ENCODE peak calls at places on chromosomes 4 and X, in five cellular contexts. D is mammary epithelial cell, E is PC-3, J is GM23248, S is HepG2. C is an unnamed sample. For H3K9me3 and H4K20me1, the result is how much of the 10 kb centered on the place peaks cover.

GRCh38 chr4:173243917-173244658 is 75.5 kb downstream of the GALNT7 start:
- DNase-seq in J (no peak), S (no peak), E (no peak), D (no peak), C (no peak)

GRCh38 chrX:119541188-119541587 is 24.0 kb downstream of the STEEP1 start:
- DNase-seq in J (peak), S (no peak), E (peak), D (no peak), C (no peak)

GRCh38 chr4:5878359-5878758 is 14.5 kb downstream of the CRMP1 start:
- DNase-seq in D (no peak), S (no peak), J (no peak), E (no peak), C (no peak)

GRCh38 chr4:42917316-42917715 is 24.8 kb downstream of the GRXCR1 start:
- DNase-seq in J (no peak), E (no peak), D (no peak), S (no peak), C (no peak)

GRCh38 chr4:184819786-184820185 is 6.0 kb downstream of the ACSL1 start:
- DNase-seq in J (no peak), E (no peak), D (no peak), S (peak), C (no peak)

GRCh38 chrX:109886122-109886761 is 116.7 kb upstream of the TMEM164 start:
- DNase-seq in S (peak), D (peak), J (peak), E (peak), C (no peak)

GRCh38 chr4:24476209-24476781 is 108.1 kb downstream of the DHX15 start:
- DNase-seq in E (peak), J (peak), S (no peak), D (no peak), C (no peak)

GRCh38 chr4:151804821-151805220 is 44.0 kb upstream of the GATB start:
- DNase-seq in E (no peak), D (no peak), J (peak), S (no peak), C (no peak)

GRCh38 chrX:145475725-145476124 is 228.4 kb downstream of the SPANXN1 start:
- DNase-seq in E (no peak), S (no peak), D (no peak), J (no peak), C (no peak)
- H3K9me3 ChIP-seq in E (under half), S (half or more), D (under half), J (under half), C (under half)

GRCh38 chr4:39933689-39934590 is 43.8 kb downstream of the PDS5A start:
- DNase-seq in S (no peak), D (no peak), J (peak), E (no peak), C (no peak)
- H4K20me1 ChIP-seq in S (under half), D (under half), J (under half), E (under half), C (under half)

DNA sequence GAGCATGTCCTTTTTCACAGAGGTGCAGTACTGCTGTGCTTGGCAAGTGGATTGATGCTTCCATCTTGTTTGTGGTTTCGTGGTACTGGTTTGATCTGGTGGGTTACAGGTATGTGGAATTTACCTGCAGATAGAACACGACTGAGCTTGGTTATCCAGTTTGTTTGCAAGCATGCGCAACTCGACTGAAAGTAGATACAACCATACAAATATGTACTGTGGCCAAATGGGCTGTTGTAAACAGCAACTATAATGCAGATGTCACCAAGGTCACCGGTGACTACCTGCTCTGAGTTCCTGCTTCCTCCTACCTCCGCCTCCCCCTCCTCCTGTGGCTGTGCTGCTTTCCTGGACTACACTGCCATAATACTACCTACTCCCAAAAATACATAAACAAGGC is 12.4 kb downstream of the CWH43 start:
- DNase-seq in J (no peak), D (no peak), S (no peak), E (no peak), C (no peak)
- H3K9me3 ChIP-seq in J (under half), D (under half), S (under half), E (under half), C (under half)

GRCh38 chr4:7466215-7466614 is 31.5 kb upstream of the PSAPL1 start:
- DNase-seq in E (no peak), S (no peak), J (no peak), D (no peak), C (no peak)

GRCh38 chr4:7469023-7469422 is 34.3 kb upstream of the PSAPL1 start:
- DNase-seq in E (no peak), S (no peak), D (no peak), J (no peak), C (no peak)

GRCh38 chr4:7463584-7464258 is 29.0 kb upstream of the PSAPL1 start:
- DNase-seq in E (no peak), J (no peak), D (no peak), S (no peak), C (no peak)

GRCh38 chr4:7464259-7464655 is 29.5 kb upstream of the PSAPL1 start:
- DNase-seq in E (no peak), S (no peak), D (no peak), J (no peak), C (no peak)

GRCh38 chr4:7466904-7467303 is 32.2 kb upstream of the PSAPL1 start:
- DNase-seq in D (no peak), J (no peak), S (no peak), E (no peak), C (no peak)
- H4K20me1 ChIP-seq in D (under half), J (under half), S (under half), E (under half), C (under half)

C was measured in PC-9.